ENCODE peak calls at places on chromosomes 4 and X, in five cellular contexts. A, L, E, J and D are unnamed samples.

GRCh38 chr4:3421470-3421869 is 20.3 kb upstream of the HGFAC start:
- DNase-seq in L (peak; percentile 52), A (no peak), E (no peak), J (no peak), D (no peak)

GRCh38 chr4:42673084-42673429 is 16.2 kb upstream of the ATP8A1 start:
- DNase-seq in A (no peak), J (peak; percentile 74), L (peak; percentile 79), E (no peak), D (no peak)

GRCh38 chr4:7189475-7190277 is 2.7 kb upstream of the SORCS2 start:
- DNase-seq in J (no peak), L (peak; percentile 28), E (peak; percentile 64), A (no peak), D (no peak)

GRCh38 chrX:9456250-9457074 is 8.4 kb upstream of the TBL1X start:
- DNase-seq in A (peak; percentile 41), E (no peak), L (no peak), J (no peak), D (no peak)

GRCh38 chr4:101200561-101200960 is 146.8 kb downstream of the PPP3CA start:
- DNase-seq in J (no peak), E (no peak), A (no peak), L (no peak), D (no peak)

GRCh38 chrX:85922821-85923220 is 124.5 kb downstream of the CHM start:
- DNase-seq in L (no peak), A (no peak), J (no peak), E (no peak), D (no peak)

GRCh38 chr4:5203925-5204324 is 152.6 kb downstream of the STK32B start:
- DNase-seq in A (no peak), L (no peak), J (no peak), E (no peak), D (no peak)

GRCh38 chr4:95087657-95088455 is 330.1 kb downstream of the BMPR1B start:
- DNase-seq in L (no peak), A (no peak), J (no peak), E (no peak), D (no peak)

GRCh38 chrX:110965409-110965808 is 130.6 kb upstream of the PAK3 start:
- DNase-seq in E (no peak), L (no peak), A (no peak), J (no peak), D (no peak)

GRCh38 chr4:4990329-4990728 is 28.9 kb downstream of the CYTL1 start:
- DNase-seq in A (no peak), J (no peak), E (no peak), L (no peak), D (peak; percentile 15)

GRCh38 chr4:88159137-88159725 is 792 bp upstream of the ABCG2 start:
- DNase-seq in E (no peak), A (no peak), J (no peak), L (peak; percentile 75), D (no peak)

GRCh38 chr4:33071552-33071951 is 2351.4 kb downstream of the PCDH7 start:
- DNase-seq in J (no peak), A (no peak), L (no peak), E (no peak), D (no peak)

GRCh38 chr4:3344596-3344995 is 51.8 kb downstream of the RGS12 start:
- DNase-seq in J (peak; percentile 47), A (no peak), L (no peak), E (no peak), D (peak; percentile 68)

GRCh38 chrX:23610491-23610890 is 56.8 kb upstream of the PRDX4 start:
- DNase-seq in E (no peak), A (no peak), L (no peak), J (no peak), D (no peak)

GRCh38 chr4:176492648-176493302 is 173.0 kb downstream of the SPCS3 start:
- DNase-seq in J (no peak), E (no peak), A (peak; percentile 91), L (no peak), D (no peak)

GRCh38 chr4:7041851-7042696 is 1.1 kb upstream of the TADA2B start:
- DNase-seq in A (no peak), E (no peak), L (peak; percentile 89), J (peak; percentile 64), D (no peak)

GRCh38 chrX:13892856-13893255 is 76.0 kb upstream of the GPM6B start:
- DNase-seq in J (no peak), L (no peak), A (no peak), E (no peak), D (no peak)

GRCh38 chrX:13897571-13897970 is 80.7 kb upstream of the GPM6B start:
- DNase-seq in A (no peak), J (no peak), L (no peak), E (no peak), D (no peak)

GRCh38 chrX:13893826-13894225 is 76.9 kb upstream of the GPM6B start:
- DNase-seq in E (no peak), A (no peak), L (no peak), J (no peak), D (no peak)

GRCh38 chrX:13898084-13898483 is 81.2 kb upstream of the GPM6B start:
- DNase-seq in J (no peak), A (peak; percentile 22), L (no peak), E (no peak), D (no peak)

DNA sequence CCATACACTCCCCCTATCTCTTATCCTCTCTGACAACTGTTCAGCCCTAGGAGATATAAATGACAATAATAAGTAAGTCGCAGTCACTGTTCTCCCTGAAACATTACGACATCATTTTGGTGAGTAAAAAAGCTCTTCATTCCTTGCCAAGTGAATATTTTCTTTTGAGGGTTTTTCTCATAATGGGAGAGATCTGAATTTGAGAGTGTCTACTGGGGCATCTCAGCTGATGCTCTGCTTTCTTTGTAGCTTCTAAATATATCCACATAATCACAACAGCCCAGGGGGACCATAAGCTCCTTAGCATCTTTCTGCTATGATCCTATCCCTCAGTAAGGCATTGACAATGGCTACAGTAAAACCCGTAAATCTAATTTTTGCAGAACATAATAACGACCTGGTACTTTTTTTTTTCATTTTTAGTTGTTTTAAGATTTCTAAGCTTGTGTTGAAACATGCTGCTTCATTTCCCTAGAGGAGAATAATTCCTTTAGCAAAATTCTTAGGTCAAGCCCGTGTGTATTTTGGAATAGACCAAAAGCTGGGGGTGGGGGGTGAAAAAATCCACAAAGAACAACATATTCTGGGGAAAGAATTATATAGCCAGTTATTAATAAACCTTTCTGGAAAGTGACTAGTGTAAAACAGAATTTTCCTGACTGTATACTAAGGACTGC is 78.1 kb upstream of the GPM6B start:
- DNase-seq in J (no peak), L (no peak), E (no peak), A (no peak), D (no peak)
- TF ChIP-seq CTCF in J (no peak), L (no peak), E (no peak), A (no peak), D (no peak)

GRCh38 chrX:2819345-2820130 is 9.2 kb upstream of the GYG2 start:
- DNase-seq in E (peak; percentile 47), J (no peak), A (no peak), L (no peak), D (peak; percentile 69)
- TF ChIP-seq CTCF in E (peak; percentile 15), J (peak; percentile 63), A (peak; percentile 39), L (peak; percentile 45), D (peak; percentile 64)

GRCh38 chr4:54539500-54540029 is 118.2 kb upstream of the KIT start:
- DNase-seq in E (no peak), A (no peak), L (peak; percentile 75), J (peak; percentile 65), D (no peak)
- TF ChIP-seq CTCF in E (no peak), A (no peak), L (peak; percentile 12), J (peak; percentile 13), D (peak; percentile 9)

DNA sequence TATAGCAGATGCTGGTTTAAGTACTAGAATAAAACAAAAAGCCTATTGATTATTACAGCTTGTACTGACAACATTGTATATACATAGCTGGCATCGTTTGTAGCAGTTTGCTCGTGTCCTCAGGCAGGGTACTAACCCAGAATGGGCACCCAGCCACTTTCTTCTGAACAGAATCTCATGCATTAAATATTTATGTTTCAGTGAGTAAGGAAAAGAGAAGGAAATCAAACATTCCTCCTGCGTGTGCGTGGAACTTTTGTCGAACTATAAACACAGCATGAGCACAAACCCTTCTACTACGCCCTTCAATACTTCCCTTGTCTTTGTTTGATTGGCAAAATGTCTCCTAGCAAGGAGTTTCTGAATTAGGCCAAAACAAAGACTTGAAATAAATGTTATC is 73.3 kb upstream of the ZFP42 start:
- DNase-seq in L (no peak), A (no peak), E (no peak), J (no peak), D (no peak)
- TF ChIP-seq CTCF in L (no peak), A (no peak), E (no peak), J (no peak), D (no peak)

GRCh38 chr4:73257995-73258667 is 467 bp downstream of the ANKRD17 start:
- DNase-seq in L (no peak), A (peak; percentile 56), J (no peak), E (no peak), D (no peak)
- TF ChIP-seq CTCF in L (no peak), A (peak; percentile 28), J (peak; percentile 59), E (no peak), D (peak; percentile 47)

GRCh38 chr4:152704788-152705187 is 25.0 kb upstream of the TMEM154 start:
- DNase-seq in L (no peak), J (no peak), A (no peak), E (no peak), D (no peak)

GRCh38 chr4:152708806-152709205 is 29.0 kb upstream of the TMEM154 start:
- DNase-seq in E (no peak), L (no peak), A (no peak), J (no peak), D (no peak)

GRCh38 chr4:152708361-152708760 is 28.6 kb upstream of the TMEM154 start:
- DNase-seq in L (no peak), A (no peak), E (no peak), J (no peak), D (no peak)

GRCh38 chr4:152707632-152708031 is 27.8 kb upstream of the TMEM154 start:
- DNase-seq in E (no peak), J (no peak), A (no peak), L (no peak), D (no peak)

GRCh38 chr4:152705918-152706317 is 26.1 kb upstream of the TMEM154 start:
- DNase-seq in L (no peak), A (no peak), E (no peak), J (no peak), D (no peak)
- TF ChIP-seq CTCF in L (no peak), A (no peak), E (no peak), J (no peak), D (no peak)

GRCh38 chr4:41628916-41629315 is 91.0 kb downstream of the LIMCH1 start:
- DNase-seq in E (no peak), J (no peak), L (no peak), A (no peak), D (no peak)
- TF ChIP-seq CTCF in E (no peak), J (no peak), L (no peak), A (no peak), D (no peak)

DNA sequence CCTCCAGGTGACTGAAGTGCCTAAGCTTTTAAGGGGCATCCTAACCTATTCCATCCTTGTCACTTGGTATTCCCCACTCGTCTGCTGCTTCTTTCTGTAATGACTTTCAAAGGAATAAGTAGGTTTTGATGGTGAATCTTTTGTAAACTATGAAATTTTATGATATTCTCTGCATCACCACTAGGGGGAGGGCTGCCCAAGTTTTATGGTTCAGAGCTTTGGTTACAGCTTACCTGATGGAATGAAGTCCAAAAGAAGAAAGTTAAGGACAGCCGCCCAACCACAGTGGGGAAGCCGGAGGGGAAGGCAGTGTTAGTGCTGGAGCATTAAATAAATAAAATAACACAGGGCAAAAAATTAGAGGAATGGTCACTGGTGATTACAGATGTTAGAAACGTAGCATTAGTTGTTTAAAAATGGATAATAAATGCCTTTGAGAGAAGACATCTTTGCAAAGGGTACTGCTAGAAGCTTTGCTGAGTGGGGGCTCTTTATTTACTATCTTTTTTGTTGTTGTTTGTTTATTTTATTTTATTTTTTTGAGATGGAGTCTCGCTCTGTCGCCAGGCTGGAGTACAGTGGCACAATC is 204.9 kb downstream of the GBA3 start:
- DNase-seq in L (no peak), J (no peak), E (no peak), A (peak; percentile 27), D (no peak)
- TF ChIP-seq CTCF in L (peak; percentile 69), J (peak; percentile 77), E (peak; percentile 41), A (peak; percentile 82), D (peak; percentile 82)